ENCODE peak calls at places on chromosomes 5 and 9, in seven cellular contexts. O is H1, M is HCT116, P is K562, T is endothelial cell of umbilical vein, B is GM12878, L is HepG2. K is an unnamed sample. For H3K9me3, the result is how much of the 10 kb centered on the place peaks cover.

GRCh38 chr5:54021413-54022155 is 288.8 kb downstream of the ARL15 start:
- DNase-seq in B (no peak), T (peak), L (no peak), P (no peak), M (no peak), O (no peak), K (peak)

GRCh38 chr5:58849995-58850667 is 267.3 kb downstream of the RAB3C start:
- DNase-seq in L (peak), T (peak), P (no peak), B (no peak), O (no peak), M (peak), K (peak)

GRCh38 chr5:31059889-31060288 is 133.6 kb upstream of the CDH6 start:
- DNase-seq in T (no peak), M (no peak), B (no peak), O (no peak), L (no peak), P (no peak), K (no peak)

GRCh38 chr5:38463634-38464521 is 92.6 kb downstream of the LIFR start:
- DNase-seq in T (peak), M (peak), P (no peak), O (no peak), B (no peak), L (peak), K (no peak)

GRCh38 chr5:170471551-170472212 is 32.1 kb upstream of the KCNIP1 start:
- DNase-seq in L (no peak), M (no peak), T (no peak), P (no peak), B (no peak), O (no peak), K (no peak)

GRCh38 chr5:78377056-78377717 is 16.8 kb downstream of the SCAMP1 start:
- DNase-seq in P (no peak), O (no peak), L (no peak), B (no peak), T (peak), M (no peak), K (no peak)

GRCh38 chr5:132387649-132388117 is 18.2 kb downstream of the SLC22A5 start:
- DNase-seq in B (no peak), M (peak), L (no peak), P (peak), T (peak), O (no peak), K (no peak)

GRCh38 chr5:75640395-75640794 is 29.1 kb downstream of the ANKDD1B start:
- DNase-seq in P (no peak), T (peak), L (no peak), M (peak), O (no peak), B (no peak), K (no peak)

GRCh38 chr5:9947944-9948343 is 301.7 kb downstream of the ATPSCKMT start:
- DNase-seq in M (no peak), P (no peak), T (no peak), O (no peak), B (no peak), L (no peak), K (no peak)

GRCh38 chr5:146529984-146530383 is 14.0 kb upstream of the GPR151 start:
- DNase-seq in B (no peak), L (no peak), O (no peak), P (no peak), M (no peak), T (no peak), K (no peak)

GRCh38 chr5:75335952-75336624 is 932 bp upstream of the HMGCR start:
- DNase-seq in L (peak), B (peak), T (peak), P (peak), M (peak), O (no peak), K (peak)

GRCh38 chr5:133732536-133732935 is 120.2 kb upstream of the FSTL4 start:
- DNase-seq in B (no peak), O (no peak), P (no peak), L (no peak), T (no peak), M (no peak), K (no peak)

GRCh38 chr9:132185164-132186009 is 23.5 kb downstream of the NTNG2 start:
- DNase-seq in T (no peak), O (no peak), L (no peak), P (peak), M (no peak), B (no peak), K (no peak)

GRCh38 chr5:63401434-63402046 is 560.7 kb downstream of the HTR1A start:
- DNase-seq in L (peak), T (peak), P (peak), O (no peak), M (peak), B (peak), K (peak)

GRCh38 chr9:89478821-89479668 is 18.9 kb downstream of the SEMA4D start:
- DNase-seq in P (no peak), T (no peak), O (no peak), M (no peak), B (no peak), L (no peak), K (no peak)

GRCh38 chr9:114549677-114550330 is 37.8 kb upstream of the ATP6V1G1 start:
- DNase-seq in P (no peak), M (no peak), B (no peak), O (no peak), T (no peak), L (no peak), K (no peak)

GRCh38 chr9:92561374-92562329 is 25.9 kb upstream of the ECM2 start:
- DNase-seq in O (no peak), P (no peak), M (no peak), T (no peak), B (no peak), L (no peak), K (peak)

GRCh38 chr9:86454701-86455402 is 100.6 kb upstream of the TUT7 start:
- DNase-seq in M (no peak), O (no peak), L (no peak), P (no peak), B (no peak), T (no peak), K (no peak)

GRCh38 chr5:138064526-138064925 is 19.3 kb upstream of the WNT8A start:
- DNase-seq in B (no peak), T (no peak), L (no peak), M (no peak), P (no peak), O (no peak), K (no peak)

GRCh38 chr5:164649266-164649665 is 1143.8 kb downstream of the MAT2B start:
- DNase-seq in O (no peak), B (no peak), M (no peak), P (no peak), L (no peak), T (no peak), K (no peak)

GRCh38 chr9:89781838-89782237 is 177.0 kb downstream of the GADD45G start:
- DNase-seq in P (no peak), T (no peak), L (no peak), M (no peak), O (no peak), B (peak), K (no peak)

GRCh38 chr9:3467593-3468219 is 58.1 kb downstream of the RFX3 start:
- DNase-seq in L (peak), P (peak), O (no peak), M (peak), T (peak), B (no peak), K (no peak)

GRCh38 chr9:8078641-8079140 is 279.1 kb upstream of the DMAC1 start:
- DNase-seq in O (no peak), P (no peak), B (no peak), M (no peak), T (no peak), L (no peak), K (no peak)

GRCh38 chr5:107566537-107566875 is 104.2 kb downstream of the EFNA5 start:
- DNase-seq in T (no peak), P (no peak), B (no peak), M (no peak), L (no peak), O (no peak), K (no peak)

GRCh38 chr5:107565791-107566536 is 104.8 kb downstream of the EFNA5 start:
- DNase-seq in B (no peak), P (no peak), T (peak), L (no peak), M (no peak), O (no peak), K (no peak)

GRCh38 chr5:107570805-107571531 is 99.8 kb downstream of the EFNA5 start:
- DNase-seq in L (peak), M (no peak), T (peak), P (no peak), B (peak), O (no peak), K (no peak)

GRCh38 chr5:107564896-107565295 is 105.8 kb downstream of the EFNA5 start:
- DNase-seq in O (no peak), P (no peak), M (no peak), L (no peak), T (peak), B (no peak), K (no peak)

GRCh38 chr5:107567901-107568671 is 102.7 kb downstream of the EFNA5 start:
- DNase-seq in T (no peak), L (no peak), B (peak), O (no peak), P (no peak), M (no peak), K (no peak)
- TF ChIP-seq POLR2AphosphoS5 in T (no peak), L (no peak), B (no peak), O (no peak), P (no peak), M (no peak), K (no peak)

GRCh38 chr9:31355965-31356364 is 1028.5 kb upstream of the ACO1 start:
- DNase-seq in M (no peak), L (no peak), B (no peak), O (no peak), P (no peak), T (no peak), K (no peak)
- H3K9me3 ChIP-seq in M (under half), L (under half), B (under half), O (under half), P (under half), T (under half), K (under half)

GRCh38 chr9:116238751-116239340 is 85.3 kb downstream of the PAPPA start:
- DNase-seq in B (no peak), M (no peak), T (no peak), P (no peak), L (no peak), O (no peak), K (no peak)

GRCh38 chr9:116247284-116247683 is 93.7 kb downstream of the PAPPA start:
- DNase-seq in M (no peak), T (no peak), B (no peak), L (no peak), P (no peak), O (no peak), K (no peak)

GRCh38 chr9:116247791-116248343 is 94.3 kb downstream of the PAPPA start:
- DNase-seq in T (no peak), B (no peak), L (peak), P (no peak), O (no peak), M (no peak), K (no peak)

GRCh38 chr9:116238225-116238624 is 84.6 kb downstream of the PAPPA start:
- DNase-seq in P (no peak), T (no peak), B (no peak), O (no peak), L (no peak), M (no peak), K (no peak)

DNA sequence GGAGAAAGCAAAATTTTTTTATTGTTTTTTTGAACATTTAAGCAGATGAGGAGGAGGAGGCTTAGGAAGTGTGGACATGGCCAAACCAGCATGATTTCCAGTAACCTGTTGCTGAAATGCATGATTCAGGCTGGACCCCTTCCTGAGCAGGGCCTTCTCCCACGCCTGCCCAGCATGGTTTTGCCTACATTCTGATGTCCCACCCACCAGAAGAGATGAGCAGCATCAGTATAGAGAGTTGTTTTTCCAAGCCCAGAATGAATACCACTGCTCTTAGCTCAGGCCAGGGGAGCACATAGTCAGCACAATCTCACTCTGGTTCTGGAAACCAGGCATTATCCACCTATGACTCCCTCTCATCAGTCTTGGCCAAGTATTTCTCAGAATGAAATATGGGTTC is 90.1 kb downstream of the PAPPA start:
- DNase-seq in O (no peak), L (no peak), B (no peak), M (no peak), P (no peak), T (no peak), K (no peak)
- TF ChIP-seq EZH2 in O (no peak), L (no peak), B (no peak), M (no peak), P (no peak), T (no peak), K (no peak)

GRCh38 chr5:107123014-107123413 is 547.7 kb downstream of the EFNA5 start:
- DNase-seq in P (no peak), O (no peak), B (no peak), L (no peak), T (no peak), M (no peak), K (no peak)
- TF ChIP-seq POLR2AphosphoS5 in P (no peak), O (no peak), B (no peak), L (no peak), T (no peak), M (no peak), K (no peak)

GRCh38 chr9:40927260-40927631 is 201.2 kb downstream of the FOXD4L6 start:
- DNase-seq in P (no peak), B (no peak), T (no peak), M (no peak), O (no peak), L (no peak), K (no peak)
- H3K9me3 ChIP-seq in P (under half), B (under half), T (under half), M (under half), O (half or more), L (under half), K (under half)

GRCh38 chr9:21972361-21972760 is 21.8 kb downstream of the CDKN2A start:
- DNase-seq in M (no peak), B (no peak), O (no peak), P (no peak), L (no peak), T (no peak), K (no peak)
- TF ChIP-seq EZH2 in M (no peak), B (no peak), O (peak), P (no peak), L (no peak), T (no peak), K (no peak)

GRCh38 chr9:87687207-87687606 is 38.7 kb upstream of the CTSL start:
- DNase-seq in P (no peak), M (no peak), L (no peak), O (no peak), B (no peak), T (no peak), K (no peak)

GRCh38 chr9:87686520-87687090 is 39.3 kb upstream of the CTSL start:
- DNase-seq in O (no peak), L (no peak), T (no peak), P (no peak), M (no peak), B (no peak), K (no peak)

GRCh38 chr9:87684627-87685204 is 41.2 kb upstream of the CTSL start:
- DNase-seq in B (no peak), O (no peak), T (peak), P (peak), M (peak), L (peak), K (no peak)

GRCh38 chr9:87685431-87685830 is 40.5 kb upstream of the CTSL start:
- DNase-seq in P (no peak), L (no peak), O (no peak), M (no peak), B (no peak), T (peak), K (no peak)

GRCh38 chr9:87685871-87686519 is 39.9 kb upstream of the CTSL start:
- DNase-seq in B (no peak), O (no peak), L (no peak), M (no peak), P (peak), T (no peak), K (no peak)
- TF ChIP-seq POLR2AphosphoS5 in B (no peak), O (no peak), L (no peak), M (no peak), P (no peak), T (no peak), K (no peak)

GRCh38 chr5:178465228-178465860 is 124.8 kb downstream of the COL23A1 start:
- DNase-seq in M (no peak), L (no peak), T (no peak), P (no peak), B (no peak), O (no peak), K (no peak)
- H3K9me3 ChIP-seq in M (under half), L (under half), T (under half), P (under half), B (under half), O (under half), K (under half)

DNA sequence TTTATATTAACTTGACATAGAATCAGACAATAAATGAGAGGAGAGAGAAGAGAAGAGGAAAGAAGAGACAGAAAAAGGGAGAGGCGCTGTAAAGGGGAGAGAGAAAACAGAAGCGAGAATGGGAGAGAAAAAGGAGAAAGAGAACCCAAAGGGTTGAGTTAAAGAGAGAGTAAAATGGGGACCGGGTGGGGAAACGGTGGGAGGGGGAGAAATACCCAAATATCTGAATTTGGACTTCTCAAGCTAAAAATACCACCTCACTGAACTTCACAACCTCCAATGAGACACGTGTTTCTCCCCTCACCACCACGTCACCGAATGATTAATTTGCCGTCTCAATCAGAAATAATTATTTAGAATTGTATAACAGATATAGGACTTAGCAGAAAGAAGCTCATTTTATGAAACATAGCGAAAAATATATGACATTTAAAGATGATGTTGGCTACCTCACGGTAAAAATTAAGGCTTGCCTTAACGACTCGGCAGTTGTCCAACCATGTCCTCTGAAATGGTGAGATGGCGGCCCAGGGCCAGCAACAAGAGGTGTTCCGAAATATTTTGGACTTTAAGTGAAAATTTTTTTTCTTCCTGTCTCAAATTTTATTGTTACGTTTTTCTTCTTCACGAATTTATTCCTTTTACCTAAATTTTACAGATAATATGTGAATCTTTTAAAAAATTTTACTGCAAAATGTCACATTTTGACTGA is 204.0 kb downstream of the MEF2C start:
- DNase-seq in L (no peak), P (no peak), M (no peak), B (no peak), O (no peak), T (no peak), K (no peak)
- TF ChIP-seq EZH2 in L (no peak), P (no peak), M (no peak), B (no peak), O (no peak), T (no peak), K (no peak)